ENCODE peak calls at places on chromosome 2, in seven cellular contexts. L, Z, A, U, I, W and J are unnamed samples.

GRCh38 chr2:58826795-58827194 is 585.7 kb upstream of the FANCL start:
- DNase-seq in L (no peak), Z (no peak), A (no peak), U (no peak), I (no peak), W (no peak), J (no peak)

GRCh38 chr2:228876296-228876695 is 394.8 kb downstream of the PID1 start:
- DNase-seq in L (no peak), Z (no peak), A (no peak), U (no peak), I (no peak), W (no peak), J (no peak)

GRCh38 chr2:85779641-85780315 is 26.0 kb downstream of the ATOH8 start:
- DNase-seq in L (no peak), Z (no peak), A (no peak), U (no peak), I (no peak), W (no peak), J (no peak)

GRCh38 chr2:192026716-192027109 is 168.0 kb downstream of the TMEFF2 start:
- DNase-seq in L (no peak), Z (no peak), A (no peak), U (no peak), I (no peak), W (no peak), J (no peak)

GRCh38 chr2:44528595-44528994 is 166.8 kb downstream of the CAMKMT start:
- DNase-seq in L (no peak), Z (no peak), A (no peak), U (no peak), I (no peak), W (no peak), J (peak)

GRCh38 chr2:28713582-28714292 is 37.9 kb upstream of the PPP1CB start:
- DNase-seq in L (no peak), Z (no peak), A (no peak), U (no peak), I (no peak), W (no peak), J (peak)

GRCh38 chr2:127675335-127676261 is at the start of gene LIMS2:
- DNase-seq in L (no peak), Z (no peak), A (peak), U (no peak), I (no peak), W (no peak), J (no peak)

GRCh38 chr2:132725716-132726115 is 55.7 kb upstream of the LYPD1 start:
- DNase-seq in L (no peak), Z (no peak), A (no peak), U (no peak), I (no peak), W (no peak), J (no peak)

GRCh38 chr2:127840893-127841292 is 17.1 kb downstream of the POLR2D start:
- DNase-seq in L (no peak), Z (no peak), A (no peak), U (no peak), I (no peak), W (no peak), J (no peak)

GRCh38 chr2:164560181-164560792 is 61.0 kb downstream of the GRB14 start:
- DNase-seq in L (no peak), Z (no peak), A (no peak), U (no peak), I (no peak), W (no peak), J (peak)

GRCh38 chr2:57696016-57696415 is 350.6 kb upstream of the VRK2 start:
- DNase-seq in L (no peak), Z (no peak), A (no peak), U (no peak), I (no peak), W (no peak), J (peak)

GRCh38 chr2:46364797-46365457 is 67.7 kb downstream of the EPAS1 start:
- DNase-seq in L (no peak), Z (no peak), A (no peak), U (peak), I (no peak), W (no peak), J (peak)

GRCh38 chr2:47908682-47909081 is 2.4 kb upstream of the FBXO11 start:
- DNase-seq in L (no peak), Z (no peak), A (no peak), U (no peak), I (no peak), W (no peak), J (no peak)

GRCh38 chr2:23414876-23415275 is 29.9 kb downstream of the KLHL29 start:
- DNase-seq in L (no peak), Z (no peak), A (no peak), U (no peak), I (no peak), W (no peak), J (no peak)

GRCh38 chr2:219057709-219058540 is 2.8 kb downstream of the IHH start:
- DNase-seq in L (no peak), Z (peak), A (peak), U (peak), I (peak), W (peak), J (peak)

GRCh38 chr2:241762321-241762932 is 14.2 kb upstream of the GAL3ST2 start:
- DNase-seq in L (no peak), Z (no peak), A (peak), U (no peak), I (no peak), W (no peak), J (no peak)

GRCh38 chr2:63827749-63828148 is 13.9 kb upstream of the UGP2 start:
- DNase-seq in L (no peak), Z (no peak), A (no peak), U (no peak), I (no peak), W (no peak), J (peak)

GRCh38 chr2:181117176-181117925 is 136.9 kb downstream of the UBE2E3 start:
- DNase-seq in L (no peak), Z (no peak), A (no peak), U (no peak), I (no peak), W (no peak), J (no peak)

GRCh38 chr2:203936535-203936934 is at the start of gene ICOS:
- DNase-seq in L (no peak), Z (no peak), A (no peak), U (no peak), I (peak), W (no peak), J (no peak)

GRCh38 chr2:19355416-19355821 is 3.0 kb downstream of the OSR1 start:
- DNase-seq in L (no peak), Z (no peak), A (no peak), U (no peak), I (no peak), W (no peak), J (peak)

GRCh38 chr2:182893666-182894065 is 27.2 kb upstream of the FRZB start:
- DNase-seq in L (no peak), Z (no peak), A (no peak), U (no peak), I (no peak), W (no peak), J (no peak)